ENCODE peak calls at places on chromosomes 11 and 22, in six cellular contexts. D is K562, E is HepG2, T is GM12878, I is GM12892, S is H1. N is an unnamed sample.

GRCh38 chr22:31230871-31231621 is 18.9 kb downstream of the LIMK2 start:
- DNase-seq in I (no peak), D (peak), T (no peak), S (no peak), E (peak), N (no peak)

GRCh38 chr11:3164138-3164539 is 971 bp downstream of the OSBPL5 start:
- DNase-seq in S (no peak), E (no peak), D (no peak), T (no peak), I (no peak), N (peak)

GRCh38 chr11:24697722-24698121 is 200.9 kb downstream of the LUZP2 start:
- DNase-seq in D (no peak), I (no peak), S (no peak), T (no peak), E (no peak), N (no peak)

GRCh38 chr22:20563464-20563906 is 56.1 kb downstream of the MED15 start:
- DNase-seq in I (no peak), E (no peak), T (no peak), D (no peak), S (no peak), N (no peak)

GRCh38 chr22:50192825-50193204 is 7.1 kb downstream of the TRABD start:
- DNase-seq in I (no peak), T (no peak), D (no peak), S (no peak), E (no peak), N (no peak)

GRCh38 chr22:45935573-45935972 is 41.4 kb downstream of the WNT7B start:
- DNase-seq in E (no peak), T (no peak), D (no peak), I (no peak), S (no peak), N (no peak)

GRCh38 chr11:25860677-25861445 is 471.1 kb upstream of the ANO3 start:
- DNase-seq in T (no peak), D (no peak), E (no peak), I (no peak), S (no peak), N (no peak)

GRCh38 chr11:34468209-34468841 is 29.6 kb downstream of the CAT start:
- DNase-seq in I (peak), T (no peak), S (peak), D (peak), E (peak), N (peak)

GRCh38 chr22:38345782-38346181 is 28.5 kb upstream of the CSNK1E start:
- DNase-seq in S (no peak), I (no peak), E (no peak), D (no peak), T (no peak), N (no peak)

GRCh38 chr11:103624708-103625623 is 411.5 kb upstream of the DDI1 start:
- DNase-seq in I (no peak), D (no peak), T (no peak), S (no peak), E (no peak), N (no peak)

GRCh38 chr11:69654660-69655478 is 13.9 kb downstream of the CCND1 start:
- DNase-seq in I (no peak), D (no peak), T (no peak), S (no peak), E (peak), N (no peak)

GRCh38 chr11:8206251-8207079 is 37.6 kb upstream of the RIC3 start:
- DNase-seq in D (peak), S (no peak), E (no peak), I (no peak), T (no peak), N (no peak)

GRCh38 chr11:114938799-114939198 is 260.5 kb downstream of the NXPE2 start:
- DNase-seq in I (no peak), S (no peak), T (no peak), D (no peak), E (no peak), N (no peak)

GRCh38 chr11:68115285-68115684 is 5.9 kb downstream of the CHKA start:
- DNase-seq in S (no peak), T (no peak), D (no peak), E (no peak), I (no peak), N (no peak)

GRCh38 chr11:69115586-69116560 is 39.9 kb upstream of the SMIM38 start:
- DNase-seq in E (no peak), T (no peak), D (peak), I (no peak), S (no peak), N (no peak)

GRCh38 chr22:34866501-34867171 is 199.3 kb upstream of the ISX start:
- DNase-seq in D (no peak), I (no peak), T (no peak), S (no peak), E (no peak), N (no peak)

GRCh38 chr11:112285918-112286317 is 25.3 kb upstream of the PLET1 start:
- DNase-seq in D (peak), S (no peak), E (no peak), T (no peak), I (no peak), N (no peak)

GRCh38 chr11:33779849-33780528 is 5.7 kb upstream of the FBXO3 start:
- DNase-seq in S (no peak), I (no peak), D (no peak), E (peak), T (no peak), N (no peak)

GRCh38 chr11:42338056-42338455 is 878.6 kb upstream of the LRRC4C start:
- DNase-seq in E (no peak), D (no peak), S (no peak), I (no peak), T (no peak), N (no peak)

GRCh38 chr11:47328449-47329390 is 23.8 kb downstream of the MYBPC3 start:
- DNase-seq in T (peak), D (no peak), S (no peak), I (peak), E (no peak), N (peak)

GRCh38 chr22:39989633-39990032 is 5.1 kb upstream of the FAM83F start:
- DNase-seq in S (no peak), I (no peak), E (no peak), T (no peak), D (no peak), N (no peak)

GRCh38 chr22:18136563-18137320 is 13.2 kb upstream of the USP18 start:
- DNase-seq in I (no peak), T (no peak), E (no peak), D (no peak), S (no peak), N (no peak)

GRCh38 chr11:620201-620600 is 4.5 kb upstream of the IRF7 start:
- DNase-seq in S (no peak), D (no peak), I (no peak), E (no peak), T (no peak), N (no peak)

GRCh38 chr22:26648011-26648497 is 9.3 kb upstream of the MIAT start:
- DNase-seq in S (peak), T (no peak), D (no peak), I (no peak), E (no peak), N (no peak)

GRCh38 chr11:68127791-68128681 is 6.8 kb upstream of the CHKA start:
- DNase-seq in I (no peak), D (peak), E (peak), T (no peak), S (peak), N (no peak)

GRCh38 chr22:21710156-21710555 is 25.4 kb downstream of the YPEL1 start:
- DNase-seq in E (no peak), S (no peak), T (no peak), I (no peak), D (no peak), N (no peak)

GRCh38 chr11:10038916-10039315 is 255.1 kb downstream of the SBF2 start:
- DNase-seq in E (no peak), D (no peak), I (no peak), S (no peak), T (no peak), N (no peak)

GRCh38 chr11:134712228-134713145 is 300.4 kb upstream of the B3GAT1 start:
- DNase-seq in I (no peak), D (peak), T (no peak), E (no peak), S (no peak), N (no peak)

GRCh38 chr11:10410106-10410843 is 44.8 kb upstream of the AMPD3 start:
- DNase-seq in E (no peak), T (no peak), D (no peak), S (no peak), I (no peak), N (no peak)

GRCh38 chr11:2779981-2780849 is 80.4 kb upstream of the KCNQ1OT1 start:
- DNase-seq in D (peak), T (no peak), I (peak), E (peak), S (no peak), N (no peak)

GRCh38 chr11:66221726-66222236 is 46.7 kb upstream of the RAB1B start:
- DNase-seq in S (no peak), I (no peak), E (no peak), T (peak), D (no peak), N (no peak)

GRCh38 chr11:61544466-61544865 is 35.9 kb downstream of the LRRC10B start:
- DNase-seq in I (no peak), S (no peak), E (no peak), D (no peak), T (no peak), N (no peak)

GRCh38 chr11:61545921-61546320 is 35.0 kb downstream of the SYT7 start:
- DNase-seq in D (no peak), S (no peak), I (no peak), E (no peak), T (no peak), N (no peak)

GRCh38 chr11:61543606-61544306 is 35.2 kb downstream of the LRRC10B start:
- DNase-seq in D (no peak), E (peak), S (no peak), I (no peak), T (no peak), N (no peak)

GRCh38 chr11:61546663-61547062 is 34.2 kb downstream of the SYT7 start:
- DNase-seq in S (no peak), I (no peak), E (no peak), D (no peak), T (no peak), N (no peak)

DNA sequence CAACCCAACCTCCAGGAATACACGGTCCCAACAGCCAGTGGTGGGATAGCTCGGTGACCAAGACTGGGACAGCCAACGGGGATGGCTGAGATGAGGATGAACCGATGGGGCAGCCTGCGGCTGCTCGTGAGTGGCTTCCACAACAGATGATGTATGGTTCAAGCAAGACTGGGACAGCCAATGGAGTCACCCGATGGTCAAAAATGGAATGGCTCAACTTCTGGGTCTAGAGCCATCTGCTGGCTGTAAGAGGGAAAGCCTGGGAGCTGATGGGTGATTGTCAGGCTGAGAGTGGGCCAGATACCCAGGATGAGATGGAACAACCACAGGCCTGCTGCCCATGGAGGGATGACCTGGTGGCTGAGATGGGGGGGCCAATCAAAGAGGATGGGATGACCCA is 35.5 kb downstream of the SYT7 start:
- DNase-seq in T (no peak), D (peak), S (no peak), E (no peak), I (peak), N (peak)
- TF ChIP-seq TAF1 in T (no peak), D (no peak), S (no peak), E (no peak), I (no peak), N (no peak)

GRCh38 chr11:123062892-123063395 is 1.0 kb upstream of the HSPA8 start:
- DNase-seq in D (peak), T (no peak), I (no peak), E (no peak), S (no peak), N (no peak)
- TF ChIP-seq POLR2A in D (peak), T (peak), I (peak), E (no peak), S (peak), N (no peak)

GRCh38 chr11:119316017-119316728 is 757 bp downstream of the MCAM start:
- DNase-seq in T (no peak), D (peak), S (no peak), I (no peak), E (no peak), N (no peak)

GRCh38 chr11:119318240-119319135 is 1.6 kb upstream of the MCAM start:
- DNase-seq in T (peak), I (peak), S (no peak), E (peak), D (peak), N (peak)

GRCh38 chr11:119315139-119316016 is 1.6 kb downstream of the MCAM start:
- DNase-seq in D (peak), T (no peak), E (no peak), S (no peak), I (no peak), N (no peak)

GRCh38 chr11:119317592-119318239 is 786 bp upstream of the MCAM start:
- DNase-seq in E (no peak), T (no peak), S (no peak), D (no peak), I (no peak), N (no peak)

DNA sequence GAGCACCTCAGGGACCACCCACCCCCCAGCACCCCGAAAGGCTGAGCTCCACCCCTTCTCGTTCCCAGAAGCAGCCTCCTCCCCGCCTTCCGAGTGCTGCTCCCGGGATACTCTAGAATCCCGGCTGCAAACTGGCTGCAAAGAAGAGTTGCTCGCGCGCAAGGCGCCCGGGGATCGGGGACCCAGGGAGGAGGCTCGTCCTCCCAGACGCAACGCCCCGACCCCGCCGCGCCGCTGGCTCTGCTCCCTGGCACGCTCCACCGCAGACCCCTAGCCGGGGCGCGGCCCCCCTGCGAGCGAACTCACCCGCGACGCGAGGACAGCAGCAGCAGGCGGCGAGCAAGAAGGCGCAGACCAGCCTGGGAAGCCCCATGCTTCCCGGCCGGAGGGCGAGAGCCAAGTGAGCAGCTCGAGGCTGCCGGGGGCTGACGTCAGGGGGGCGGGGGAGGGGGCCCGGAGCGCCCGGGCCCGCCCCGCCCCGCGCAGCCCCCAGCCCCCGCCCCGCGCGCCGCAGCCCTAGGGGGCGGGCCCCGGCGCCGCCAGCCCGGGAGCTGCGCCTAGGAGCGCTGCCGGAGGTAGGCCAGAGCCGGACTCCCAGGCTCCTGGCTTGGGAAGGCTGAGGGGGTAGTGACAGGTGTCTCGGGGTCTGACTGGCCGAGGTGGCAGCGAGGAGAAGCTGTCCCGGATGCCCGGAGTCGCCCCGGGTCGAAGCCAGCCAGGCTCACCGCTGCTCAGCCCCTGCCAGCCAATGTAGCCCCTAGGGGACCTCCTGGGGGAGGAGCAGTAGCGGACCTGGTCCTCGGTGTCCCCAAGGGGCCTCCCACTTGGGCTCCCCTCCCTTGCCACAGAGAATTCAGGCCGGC is at the start of gene MCAM:
- DNase-seq in E (peak), S (no peak), T (no peak), D (peak), I (no peak), N (peak)
- TF ChIP-seq TAF1 in E (peak), S (peak), T (no peak), D (peak), I (no peak), N (no peak)

GRCh38 chr11:120424970-120425332 is 86.6 kb upstream of the GRIK4 start:
- DNase-seq in S (no peak), T (no peak), I (no peak), E (no peak), D (no peak), N (no peak)
- TF ChIP-seq POLR2A in S (no peak), T (no peak), I (no peak), E (no peak), D (no peak), N (no peak)

N was measured in GM12891.